ENCODE peak calls at places on chromosomes 2 and 18, in nine cellular contexts. One of them, this sample, is unnamed.

GRCh38 chr2:144515694-144516416 is 4.1 kb downstream of the ZEB2 start:
- DNase-seq in GM13977: no peak
- DNase-seq in CD8-positive, alpha-beta T cell: peak
- DNase-seq in astrocyte of the spinal cord: peak
- DNase-seq in IMR-90: no peak
- DNase-seq in glutamatergic neuron: peak
- DNase-seq in mesothelial cell of epicardium: peak
- DNase-seq in HFFc6: no peak
- DNase-seq in WTC11: no peak
- DNase-seq in this sample: peak

GRCh38 chr2:30847841-30848240 is 40.6 kb upstream of the CAPN13 start:
- DNase-seq in GM13977: no peak
- DNase-seq in CD8-positive, alpha-beta T cell: no peak
- DNase-seq in astrocyte of the spinal cord: no peak
- DNase-seq in IMR-90: no peak
- DNase-seq in glutamatergic neuron: no peak
- DNase-seq in mesothelial cell of epicardium: no peak
- DNase-seq in HFFc6: no peak
- DNase-seq in WTC11: no peak
- DNase-seq in this sample: no peak

GRCh38 chr2:170863087-170863486 is 46.4 kb downstream of the GAD1 start:
- DNase-seq in GM13977: no peak
- DNase-seq in CD8-positive, alpha-beta T cell: no peak
- DNase-seq in astrocyte of the spinal cord: no peak
- DNase-seq in IMR-90: no peak
- DNase-seq in glutamatergic neuron: no peak
- DNase-seq in mesothelial cell of epicardium: no peak
- DNase-seq in HFFc6: no peak
- DNase-seq in WTC11: no peak
- DNase-seq in this sample: no peak

GRCh38 chr2:85702172-85702571 is 8.0 kb downstream of the GNLY start:
- DNase-seq in GM13977: no peak
- DNase-seq in CD8-positive, alpha-beta T cell: no peak
- DNase-seq in astrocyte of the spinal cord: peak
- DNase-seq in IMR-90: peak
- DNase-seq in glutamatergic neuron: no peak
- DNase-seq in mesothelial cell of epicardium: no peak
- DNase-seq in HFFc6: peak
- DNase-seq in WTC11: no peak
- DNase-seq in this sample: peak

GRCh38 chr2:201171259-201171814 is 11.6 kb upstream of the CASP10 start:
- DNase-seq in GM13977: no peak
- DNase-seq in CD8-positive, alpha-beta T cell: no peak
- DNase-seq in astrocyte of the spinal cord: no peak
- DNase-seq in IMR-90: no peak
- DNase-seq in glutamatergic neuron: no peak
- DNase-seq in mesothelial cell of epicardium: no peak
- DNase-seq in HFFc6: no peak
- DNase-seq in WTC11: no peak
- DNase-seq in this sample: no peak

GRCh38 chr2:207836526-207837133 is 66.9 kb upstream of the FZD5 start:
- DNase-seq in GM13977: no peak
- DNase-seq in CD8-positive, alpha-beta T cell: no peak
- DNase-seq in astrocyte of the spinal cord: no peak
- DNase-seq in IMR-90: no peak
- DNase-seq in glutamatergic neuron: no peak
- DNase-seq in mesothelial cell of epicardium: no peak
- DNase-seq in HFFc6: no peak
- DNase-seq in WTC11: no peak
- DNase-seq in this sample: no peak

GRCh38 chr2:99066075-99066557 is 75.4 kb upstream of the C2orf15 start:
- DNase-seq in GM13977: peak
- DNase-seq in CD8-positive, alpha-beta T cell: no peak
- DNase-seq in astrocyte of the spinal cord: peak
- DNase-seq in IMR-90: peak
- DNase-seq in glutamatergic neuron: no peak
- DNase-seq in mesothelial cell of epicardium: no peak
- DNase-seq in HFFc6: peak
- DNase-seq in WTC11: no peak
- DNase-seq in this sample: no peak

GRCh38 chr2:127893033-127893432 is 7.3 kb upstream of the AMMECR1L start:
- DNase-seq in GM13977: no peak
- DNase-seq in CD8-positive, alpha-beta T cell: no peak
- DNase-seq in astrocyte of the spinal cord: no peak
- DNase-seq in IMR-90: no peak
- DNase-seq in glutamatergic neuron: no peak
- DNase-seq in mesothelial cell of epicardium: no peak
- DNase-seq in HFFc6: no peak
- DNase-seq in WTC11: no peak
- DNase-seq in this sample: no peak

GRCh38 chr2:128237081-128237534 is 81.6 kb downstream of the HS6ST1 start:
- DNase-seq in GM13977: no peak
- DNase-seq in CD8-positive, alpha-beta T cell: no peak
- DNase-seq in astrocyte of the spinal cord: no peak
- DNase-seq in IMR-90: peak
- DNase-seq in glutamatergic neuron: no peak
- DNase-seq in mesothelial cell of epicardium: no peak
- DNase-seq in HFFc6: peak
- DNase-seq in WTC11: no peak
- DNase-seq in this sample: no peak

GRCh38 chr2:15169326-15170038 is 391.7 kb downstream of the NBAS start:
- DNase-seq in GM13977: no peak
- DNase-seq in CD8-positive, alpha-beta T cell: no peak
- DNase-seq in astrocyte of the spinal cord: peak
- DNase-seq in IMR-90: peak
- DNase-seq in glutamatergic neuron: no peak
- DNase-seq in mesothelial cell of epicardium: no peak
- DNase-seq in HFFc6: peak
- DNase-seq in WTC11: no peak
- DNase-seq in this sample: peak

GRCh38 chr2:216698895-216699294 is 3.5 kb upstream of the IGFBP5 start:
- DNase-seq in GM13977: peak
- DNase-seq in CD8-positive, alpha-beta T cell: no peak
- DNase-seq in astrocyte of the spinal cord: peak
- DNase-seq in IMR-90: peak
- DNase-seq in glutamatergic neuron: no peak
- DNase-seq in mesothelial cell of epicardium: no peak
- DNase-seq in HFFc6: peak
- DNase-seq in WTC11: no peak
- DNase-seq in this sample: no peak

GRCh38 chr2:221074238-221074637 is 497.9 kb downstream of the EPHA4 start:
- DNase-seq in GM13977: no peak
- DNase-seq in CD8-positive, alpha-beta T cell: no peak
- DNase-seq in astrocyte of the spinal cord: no peak
- DNase-seq in IMR-90: no peak
- DNase-seq in glutamatergic neuron: no peak
- DNase-seq in mesothelial cell of epicardium: no peak
- DNase-seq in HFFc6: no peak
- DNase-seq in WTC11: no peak
- DNase-seq in this sample: no peak

GRCh38 chr2:182242561-182242960 is 184.3 kb downstream of the PDE1A start:
- DNase-seq in GM13977: no peak
- DNase-seq in CD8-positive, alpha-beta T cell: no peak
- DNase-seq in astrocyte of the spinal cord: no peak
- DNase-seq in IMR-90: no peak
- DNase-seq in glutamatergic neuron: no peak
- DNase-seq in mesothelial cell of epicardium: no peak
- DNase-seq in HFFc6: no peak
- DNase-seq in WTC11: no peak
- DNase-seq in this sample: no peak

GRCh38 chr2:231545105-231545902 is 15.1 kb upstream of the NMUR1 start:
- DNase-seq in GM13977: peak
- DNase-seq in CD8-positive, alpha-beta T cell: peak
- DNase-seq in astrocyte of the spinal cord: peak
- DNase-seq in IMR-90: peak
- DNase-seq in glutamatergic neuron: no peak
- DNase-seq in mesothelial cell of epicardium: no peak
- DNase-seq in HFFc6: no peak
- DNase-seq in WTC11: no peak
- DNase-seq in this sample: peak

GRCh38 chr18:30280861-30281470 is 761.6 kb downstream of the DSC3 start:
- DNase-seq in GM13977: no peak
- DNase-seq in CD8-positive, alpha-beta T cell: no peak
- DNase-seq in astrocyte of the spinal cord: peak
- DNase-seq in IMR-90: peak
- DNase-seq in glutamatergic neuron: no peak
- DNase-seq in mesothelial cell of epicardium: no peak
- DNase-seq in HFFc6: peak
- DNase-seq in WTC11: no peak
- DNase-seq in this sample: no peak

GRCh38 chr2:1808921-1809551 is 64.7 kb upstream of the PXDN start:
- DNase-seq in GM13977: no peak
- DNase-seq in CD8-positive, alpha-beta T cell: no peak
- DNase-seq in astrocyte of the spinal cord: no peak
- DNase-seq in IMR-90: peak
- DNase-seq in glutamatergic neuron: no peak
- DNase-seq in mesothelial cell of epicardium: no peak
- DNase-seq in HFFc6: peak
- DNase-seq in WTC11: no peak
- DNase-seq in this sample: peak

GRCh38 chr2:233178994-233179847 is 72.3 kb upstream of the ATG16L1 start:
- DNase-seq in GM13977: no peak
- DNase-seq in CD8-positive, alpha-beta T cell: no peak
- DNase-seq in astrocyte of the spinal cord: no peak
- DNase-seq in IMR-90: no peak
- DNase-seq in glutamatergic neuron: no peak
- DNase-seq in mesothelial cell of epicardium: no peak
- DNase-seq in HFFc6: no peak
- DNase-seq in WTC11: no peak
- DNase-seq in this sample: no peak

GRCh38 chr18:79403723-79404566 is 8.2 kb downstream of the NFATC1 start:
- DNase-seq in GM13977: no peak
- DNase-seq in CD8-positive, alpha-beta T cell: no peak
- DNase-seq in astrocyte of the spinal cord: no peak
- DNase-seq in IMR-90: no peak
- DNase-seq in glutamatergic neuron: peak
- DNase-seq in mesothelial cell of epicardium: no peak
- DNase-seq in HFFc6: no peak
- DNase-seq in WTC11: no peak
- DNase-seq in this sample: peak

GRCh38 chr2:85593023-85593422 is 2.5 kb upstream of the RNF181 start:
- DNase-seq in GM13977: no peak
- DNase-seq in CD8-positive, alpha-beta T cell: no peak
- DNase-seq in astrocyte of the spinal cord: no peak
- DNase-seq in IMR-90: no peak
- DNase-seq in glutamatergic neuron: no peak
- DNase-seq in mesothelial cell of epicardium: no peak
- DNase-seq in HFFc6: no peak
- DNase-seq in WTC11: no peak
- DNase-seq in this sample: no peak

GRCh38 chr2:85768713-85769112 is 14.9 kb downstream of the ATOH8 start:
- DNase-seq in GM13977: no peak
- DNase-seq in CD8-positive, alpha-beta T cell: no peak
- DNase-seq in astrocyte of the spinal cord: peak
- DNase-seq in IMR-90: no peak
- DNase-seq in glutamatergic neuron: peak
- DNase-seq in mesothelial cell of epicardium: no peak
- DNase-seq in HFFc6: no peak
- DNase-seq in WTC11: peak
- DNase-seq in this sample: peak

GRCh38 chr18:8654482-8655451 is 45.5 kb downstream of the RAB12 start:
- DNase-seq in GM13977: peak
- DNase-seq in CD8-positive, alpha-beta T cell: no peak
- DNase-seq in astrocyte of the spinal cord: no peak
- DNase-seq in IMR-90: peak
- DNase-seq in glutamatergic neuron: no peak
- DNase-seq in mesothelial cell of epicardium: no peak
- DNase-seq in HFFc6: peak
- DNase-seq in WTC11: no peak
- DNase-seq in this sample: peak

GRCh38 chr18:69367104-69367503 is 33.6 kb upstream of the DOK6 start:
- DNase-seq in GM13977: no peak
- DNase-seq in CD8-positive, alpha-beta T cell: no peak
- DNase-seq in astrocyte of the spinal cord: no peak
- DNase-seq in IMR-90: no peak
- DNase-seq in glutamatergic neuron: no peak
- DNase-seq in mesothelial cell of epicardium: no peak
- DNase-seq in HFFc6: no peak
- DNase-seq in WTC11: no peak
- DNase-seq in this sample: no peak

GRCh38 chr18:69365658-69366057 is 35.0 kb upstream of the DOK6 start:
- DNase-seq in GM13977: no peak
- DNase-seq in CD8-positive, alpha-beta T cell: no peak
- DNase-seq in astrocyte of the spinal cord: no peak
- DNase-seq in IMR-90: no peak
- DNase-seq in glutamatergic neuron: no peak
- DNase-seq in mesothelial cell of epicardium: no peak
- DNase-seq in HFFc6: no peak
- DNase-seq in WTC11: peak
- DNase-seq in this sample: no peak
- TF ChIP-seq CTCF in GM13977: no peak
- TF ChIP-seq CTCF in CD8-positive, alpha-beta T cell: no peak
- TF ChIP-seq CTCF in astrocyte of the spinal cord: no peak
- TF ChIP-seq CTCF in IMR-90: no peak
- TF ChIP-seq CTCF in glutamatergic neuron: no peak
- TF ChIP-seq CTCF in mesothelial cell of epicardium: no peak
- TF ChIP-seq CTCF in HFFc6: no peak
- TF ChIP-seq CTCF in WTC11: no peak
- TF ChIP-seq CTCF in this sample: no peak

DNA sequence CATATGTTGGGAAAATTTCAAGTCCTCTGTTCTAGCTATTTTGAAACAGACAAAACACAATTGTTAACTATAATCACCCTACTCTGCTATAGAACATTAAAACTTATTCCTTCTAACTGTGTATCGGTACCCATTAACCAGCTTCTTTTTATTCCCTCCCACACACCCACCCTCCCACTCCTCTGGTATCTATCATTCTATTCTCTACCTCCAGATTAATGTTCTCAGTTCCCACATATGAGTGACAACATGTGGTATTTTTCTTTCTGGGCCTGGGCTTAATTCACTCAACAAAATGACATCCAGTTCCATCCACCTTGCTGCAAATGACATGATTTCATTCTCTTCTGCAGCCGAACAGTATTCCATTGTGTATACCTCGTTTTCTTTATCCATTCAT is 43.3 kb downstream of the EXOC6B start:
- DNase-seq in GM13977: no peak
- DNase-seq in CD8-positive, alpha-beta T cell: no peak
- DNase-seq in astrocyte of the spinal cord: no peak
- DNase-seq in IMR-90: no peak
- DNase-seq in glutamatergic neuron: no peak
- DNase-seq in mesothelial cell of epicardium: no peak
- DNase-seq in HFFc6: no peak
- DNase-seq in WTC11: no peak
- DNase-seq in this sample: no peak
- TF ChIP-seq CTCF in GM13977: no peak
- TF ChIP-seq CTCF in CD8-positive, alpha-beta T cell: no peak
- TF ChIP-seq CTCF in astrocyte of the spinal cord: no peak
- TF ChIP-seq CTCF in IMR-90: no peak
- TF ChIP-seq CTCF in glutamatergic neuron: no peak
- TF ChIP-seq CTCF in mesothelial cell of epicardium: no peak
- TF ChIP-seq CTCF in HFFc6: no peak
- TF ChIP-seq CTCF in WTC11: no peak
- TF ChIP-seq CTCF in this sample: no peak

GRCh38 chr2:166900700-166901099 is 12.4 kb downstream of the XIRP2 start:
- DNase-seq in GM13977: no peak
- DNase-seq in CD8-positive, alpha-beta T cell: no peak
- DNase-seq in astrocyte of the spinal cord: peak
- DNase-seq in IMR-90: peak
- DNase-seq in glutamatergic neuron: no peak
- DNase-seq in mesothelial cell of epicardium: no peak
- DNase-seq in HFFc6: no peak
- DNase-seq in WTC11: no peak
- DNase-seq in this sample: no peak
- TF ChIP-seq CTCF in GM13977: no peak
- TF ChIP-seq CTCF in CD8-positive, alpha-beta T cell: no peak
- TF ChIP-seq CTCF in astrocyte of the spinal cord: peak
- TF ChIP-seq CTCF in IMR-90: peak
- TF ChIP-seq CTCF in glutamatergic neuron: no peak
- TF ChIP-seq CTCF in mesothelial cell of epicardium: no peak
- TF ChIP-seq CTCF in HFFc6: peak
- TF ChIP-seq CTCF in WTC11: peak
- TF ChIP-seq CTCF in this sample: peak

GRCh38 chr2:228689049-228689448 is 507.6 kb upstream of the SPHKAP start:
- DNase-seq in GM13977: no peak
- DNase-seq in CD8-positive, alpha-beta T cell: no peak
- DNase-seq in astrocyte of the spinal cord: peak
- DNase-seq in IMR-90: no peak
- DNase-seq in glutamatergic neuron: peak
- DNase-seq in mesothelial cell of epicardium: no peak
- DNase-seq in HFFc6: no peak
- DNase-seq in WTC11: peak
- DNase-seq in this sample: no peak
- TF ChIP-seq CTCF in GM13977: no peak
- TF ChIP-seq CTCF in CD8-positive, alpha-beta T cell: no peak
- TF ChIP-seq CTCF in astrocyte of the spinal cord: peak
- TF ChIP-seq CTCF in IMR-90: no peak
- TF ChIP-seq CTCF in glutamatergic neuron: peak
- TF ChIP-seq CTCF in mesothelial cell of epicardium: peak
- TF ChIP-seq CTCF in HFFc6: peak
- TF ChIP-seq CTCF in WTC11: peak
- TF ChIP-seq CTCF in this sample: no peak

This sample was measured in osteoblast.